ENCODE peak calls at places on chromosomes 3 and 15, in five cellular contexts. V is mesenchymal stem cell, N is left ventricle myocardium inferior, D is heart left ventricle, H is HCT116. Q is an unnamed sample.

GRCh38 chr3:69743975-69744374 is 4.7 kb downstream of the MITF start:
- DNase-seq in V (no peak), N (no peak), D (no peak), H (no peak), Q (no peak)

GRCh38 chr15:27847775-27848710 is 251.1 kb downstream of the OCA2 start:
- DNase-seq in V (no peak), N (no peak), D (no peak), H (no peak), Q (peak; percentile 26)

GRCh38 chr3:195224980-195225580 is 45.9 kb downstream of the XXYLT1 start:
- DNase-seq in V (no peak), N (no peak), D (no peak), H (no peak), Q (no peak)

GRCh38 chr3:10357592-10358308 is 36.8 kb upstream of the SEC13 start:
- DNase-seq in V (peak; percentile 94), N (no peak), D (peak; percentile 36), H (no peak), Q (peak; percentile 52)

GRCh38 chr15:74320358-74321247 is 46.8 kb downstream of the CYP11A1 start:
- DNase-seq in V (peak; percentile 55), N (peak; percentile 61), D (peak; percentile 57), H (peak; percentile 38), Q (no peak)

GRCh38 chr3:61855211-61855610 is 293.8 kb downstream of the PTPRG start:
- DNase-seq in V (no peak), N (no peak), D (no peak), H (no peak), Q (no peak)

GRCh38 chr3:170918715-170919114 is 10.3 kb upstream of the EIF5A2 start:
- DNase-seq in V (no peak), N (no peak), D (no peak), H (no peak), Q (no peak)

GRCh38 chr3:141575879-141576743 is 89.3 kb downstream of the RASA2 start:
- DNase-seq in V (peak; percentile 34), N (no peak), D (no peak), H (no peak), Q (no peak)

GRCh38 chr15:59294961-59295741 is 77.5 kb downstream of the MYO1E start:
- DNase-seq in V (peak; percentile 94), N (no peak), D (peak; percentile 18), H (peak; percentile 78), Q (no peak)

GRCh38 chr3:51673802-51674654 is 3.0 kb downstream of the TEX264 start:
- DNase-seq in V (no peak), N (peak; percentile 3), D (no peak), H (no peak), Q (no peak)

GRCh38 chr15:43249236-43249635 is 17.5 kb downstream of the TGM5 start:
- DNase-seq in V (no peak), N (no peak), D (no peak), H (no peak), Q (no peak)

GRCh38 chr3:45896956-45897355 is 10.6 kb downstream of the CCR9 start:
- DNase-seq in V (peak; percentile 82), N (no peak), D (no peak), H (no peak), Q (no peak)

DNA sequence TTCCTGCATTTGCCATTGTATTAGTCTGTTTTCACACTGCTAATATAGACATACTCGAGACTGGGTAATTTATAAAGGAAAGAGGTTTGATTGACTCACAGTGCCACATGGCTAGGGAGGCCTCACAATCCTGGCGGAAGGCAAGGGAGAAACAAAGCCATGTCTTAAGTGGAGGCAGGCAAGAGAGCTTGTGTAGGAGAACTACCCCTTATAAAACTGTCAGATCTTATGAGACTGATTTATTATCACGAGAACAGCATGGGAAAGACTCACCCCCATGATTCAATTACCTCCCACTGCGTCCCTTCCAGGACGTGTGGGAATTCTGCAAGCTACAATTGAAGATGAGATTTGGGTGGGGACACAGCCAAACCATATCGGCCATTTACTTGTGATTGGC is 27.8 kb downstream of the YEATS2 start:
- DNase-seq in V (no peak), N (no peak), D (no peak), H (no peak), Q (no peak)
- H3K36me3 ChIP-seq in V (peaks cover 92% of the 10 kb centered on the region), N (peaks cover 88% of the 10 kb centered on the region), D (no peaks in the 10 kb centered on the region), H (peaks cover 59% of the 10 kb centered on the region), Q (no peaks in the 10 kb centered on the region)

GRCh38 chr3:129857899-129858298 is 35.6 kb downstream of the TMCC1 start:
- DNase-seq in V (no peak), N (no peak), D (no peak), H (no peak), Q (no peak)
- H3K36me3 ChIP-seq in V (peaks cover 11% of the 10 kb centered on the region), N (peaks cover 4% of the 10 kb centered on the region), D (no peaks in the 10 kb centered on the region), H (no peaks in the 10 kb centered on the region), Q (no peaks in the 10 kb centered on the region)

DNA sequence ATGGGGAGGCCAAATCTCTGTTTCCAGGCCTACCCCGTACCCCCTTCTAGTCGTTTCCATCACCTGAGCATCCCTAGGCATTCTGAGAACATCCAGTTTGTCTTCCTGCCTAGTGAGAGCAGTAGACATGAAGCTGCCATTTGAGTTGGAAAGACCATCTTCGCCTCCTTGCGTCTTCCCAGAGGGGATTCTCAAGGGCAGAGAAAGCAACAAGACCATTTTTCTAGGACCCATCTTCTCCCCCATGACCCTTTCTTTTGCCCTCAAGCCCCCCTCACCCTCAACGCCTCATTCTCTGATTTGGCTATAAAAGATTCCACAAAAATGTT is 148.7 kb upstream of the BHLHE40 start:
- DNase-seq in V (no peak), N (no peak), D (no peak), H (no peak), Q (no peak)
- H3K36me3 ChIP-seq in V (no peaks in the 10 kb centered on the region), N (peaks cover 9% of the 10 kb centered on the region), D (no peaks in the 10 kb centered on the region), H (no peaks in the 10 kb centered on the region), Q (no peaks in the 10 kb centered on the region)

GRCh38 chr3:123122525-123123315 is 55.9 kb downstream of the PDIA5 start:
- DNase-seq in V (peak; percentile 47), N (no peak), D (no peak), H (no peak), Q (no peak)
- H3K36me3 ChIP-seq in V (peaks cover 89% of the 10 kb centered on the region), N (peaks cover 75% of the 10 kb centered on the region), D (no peaks in the 10 kb centered on the region), H (peaks cover 34% of the 10 kb centered on the region), Q (peaks cover 93% of the 10 kb centered on the region)

Q was measured in left lung.